ENCODE peak calls at places on chromosomes 4 and X, in ten cellular contexts. W, Y, L, P, U, E, O, J, G and A are unnamed samples.

GRCh38 chr4:3827616-3828492 is 61.7 kb downstream of the ADRA2C start:
- DNase-seq in W (peak), Y (peak), L (peak), P (no peak), U (no peak), E (no peak), O (peak), J (peak), G (peak), A (no peak)

GRCh38 chr4:183563874-183564273 is 59.0 kb downstream of the ING2 start:
- DNase-seq in W (no peak), Y (peak), L (peak), P (no peak), U (no peak), E (no peak), O (peak), J (peak), G (peak), A (peak)

GRCh38 chr4:60403986-60404385 is 796.1 kb upstream of the ADGRL3 start:
- DNase-seq in W (no peak), Y (no peak), L (no peak), P (no peak), U (no peak), E (no peak), O (no peak), J (no peak), G (no peak), A (no peak)

GRCh38 chr4:35986537-35986936 is 257.8 kb downstream of the ARAP2 start:
- DNase-seq in W (no peak), Y (no peak), L (no peak), P (no peak), U (no peak), E (no peak), O (no peak), J (no peak), G (no peak), A (no peak)

GRCh38 chr4:118865091-118865708 is 23.5 kb upstream of the SYNPO2 start:
- DNase-seq in W (peak), Y (peak), L (peak), P (peak), U (peak), E (no peak), O (peak), J (peak), G (peak), A (peak)

GRCh38 chrX:1394731-1395501 is 3.0 kb upstream of the SLC25A6 start:
- DNase-seq in W (no peak), Y (no peak), L (peak), P (no peak), U (no peak), E (no peak), O (no peak), J (no peak), G (no peak), A (no peak)

GRCh38 chr4:113743690-113744089 is 17.8 kb downstream of the CAMK2D start:
- DNase-seq in W (no peak), Y (no peak), L (no peak), P (no peak), U (no peak), E (no peak), O (no peak), J (no peak), G (no peak), A (no peak)

GRCh38 chr4:79046191-79046590 is 107.0 kb upstream of the PAQR3 start:
- DNase-seq in W (no peak), Y (no peak), L (no peak), P (no peak), U (no peak), E (no peak), O (no peak), J (no peak), G (no peak), A (no peak)

GRCh38 chr4:10821826-10822225 is 137.3 kb upstream of the CLNK start:
- DNase-seq in W (no peak), Y (no peak), L (no peak), P (no peak), U (no peak), E (no peak), O (no peak), J (no peak), G (no peak), A (no peak)

GRCh38 chr4:166594326-166594946 is 639.9 kb downstream of the SPOCK3 start:
- DNase-seq in W (peak), Y (no peak), L (peak), P (peak), U (peak), E (no peak), O (peak), J (peak), G (peak), A (peak)

GRCh38 chr4:107035711-107036601 is at the start of gene DKK2:
- DNase-seq in W (peak), Y (peak), L (peak), P (no peak), U (peak), E (peak), O (no peak), J (peak), G (peak), A (peak)

GRCh38 chrX:41445171-41445570 is 2.0 kb upstream of the NYX start:
- DNase-seq in W (no peak), Y (no peak), L (no peak), P (no peak), U (no peak), E (no peak), O (no peak), J (no peak), G (no peak), A (no peak)

GRCh38 chrX:106615041-106615440 is 3.3 kb downstream of the RADX start:
- DNase-seq in W (no peak), Y (no peak), L (no peak), P (no peak), U (no peak), E (no peak), O (no peak), J (no peak), G (no peak), A (peak)

GRCh38 chr4:336099-336892 is 1.3 kb upstream of the ZNF141 start:
- DNase-seq in W (no peak), Y (no peak), L (peak), P (no peak), U (peak), E (no peak), O (no peak), J (no peak), G (peak), A (peak)

GRCh38 chrX:95076449-95076848 is 1402.4 kb downstream of the FAM133A start:
- DNase-seq in W (no peak), Y (no peak), L (peak), P (peak), U (peak), E (no peak), O (peak), J (peak), G (peak), A (peak)

GRCh38 chrX:67544871-67545771 is 1.3 kb downstream of the AR start:
- DNase-seq in W (peak), Y (no peak), L (no peak), P (peak), U (peak), E (no peak), O (peak), J (peak), G (peak), A (no peak)

GRCh38 chr4:177455591-177455990 is 13.4 kb upstream of the AGA start:
- DNase-seq in W (no peak), Y (no peak), L (peak), P (no peak), U (no peak), E (no peak), O (no peak), J (no peak), G (peak), A (no peak)

GRCh38 chrX:28851871-28852270 is 264.6 kb downstream of the IL1RAPL1 start:
- DNase-seq in W (no peak), Y (no peak), L (no peak), P (no peak), U (no peak), E (no peak), O (no peak), J (no peak), G (no peak), A (no peak)

GRCh38 chr4:23966720-23967119 is 76.9 kb upstream of the PPARGC1A start:
- DNase-seq in W (no peak), Y (no peak), L (no peak), P (no peak), U (no peak), E (no peak), O (no peak), J (peak), G (peak), A (peak)

GRCh38 chr4:89290727-89291126 is 16.9 kb downstream of the GPRIN3 start:
- DNase-seq in W (no peak), Y (no peak), L (no peak), P (no peak), U (no peak), E (no peak), O (no peak), J (no peak), G (peak), A (no peak)

GRCh38 chrX:21758488-21758887 is 572 bp upstream of the SMPX start:
- DNase-seq in W (no peak), Y (no peak), L (no peak), P (no peak), U (no peak), E (no peak), O (no peak), J (no peak), G (no peak), A (no peak)
- TF ChIP-seq CTCF in W (no peak), Y (no peak), L (no peak), P (no peak), U (no peak), E (no peak), O (no peak), J (no peak), G (no peak), A (no peak)

GRCh38 chr4:17169699-17170098 is 271.3 kb upstream of the LDB2 start:
- DNase-seq in W (no peak), Y (no peak), L (no peak), P (no peak), U (no peak), E (no peak), O (no peak), J (no peak), G (no peak), A (no peak)

GRCh38 chr4:17168571-17168970 is 270.1 kb upstream of the LDB2 start:
- DNase-seq in W (peak), Y (no peak), L (peak), P (peak), U (no peak), E (no peak), O (no peak), J (peak), G (peak), A (no peak)

GRCh38 chr4:17174751-17175150 is 276.3 kb upstream of the LDB2 start:
- DNase-seq in W (no peak), Y (no peak), L (no peak), P (no peak), U (no peak), E (no peak), O (no peak), J (no peak), G (peak), A (no peak)

DNA sequence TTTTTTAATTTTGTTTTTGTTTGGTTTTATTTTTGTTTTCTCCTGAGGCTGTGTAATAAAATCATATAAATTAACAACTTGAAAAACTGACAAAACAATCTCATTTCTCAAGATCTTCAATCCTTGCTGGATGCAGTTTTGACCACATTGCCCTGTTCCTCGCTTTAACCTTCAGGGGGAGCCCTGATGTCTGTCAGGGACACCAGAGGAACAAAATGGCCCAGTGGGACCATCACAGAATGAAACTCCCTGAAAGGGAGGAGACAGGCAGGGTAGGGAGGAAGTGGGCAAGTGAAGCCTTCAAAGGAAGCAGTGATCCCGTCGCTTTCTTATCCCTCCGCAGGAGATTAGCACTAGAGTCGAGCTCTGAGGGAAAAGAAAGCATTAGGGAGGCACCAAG is 274.9 kb upstream of the LDB2 start:
- DNase-seq in W (no peak), Y (no peak), L (no peak), P (no peak), U (peak), E (no peak), O (peak), J (no peak), G (no peak), A (no peak)
- TF ChIP-seq CTCF in W (peak), Y (no peak), L (peak), P (peak), U (peak), E (peak), O (no peak), J (no peak), G (peak), A (no peak)

GRCh38 chrX:130114141-130114561 is 3.9 kb upstream of the ELF4 start:
- DNase-seq in W (no peak), Y (no peak), L (no peak), P (no peak), U (no peak), E (no peak), O (no peak), J (peak), G (peak), A (peak)
- TF ChIP-seq CTCF in W (no peak), Y (no peak), L (no peak), P (no peak), U (no peak), E (no peak), O (no peak), J (no peak), G (no peak), A (no peak)

DNA sequence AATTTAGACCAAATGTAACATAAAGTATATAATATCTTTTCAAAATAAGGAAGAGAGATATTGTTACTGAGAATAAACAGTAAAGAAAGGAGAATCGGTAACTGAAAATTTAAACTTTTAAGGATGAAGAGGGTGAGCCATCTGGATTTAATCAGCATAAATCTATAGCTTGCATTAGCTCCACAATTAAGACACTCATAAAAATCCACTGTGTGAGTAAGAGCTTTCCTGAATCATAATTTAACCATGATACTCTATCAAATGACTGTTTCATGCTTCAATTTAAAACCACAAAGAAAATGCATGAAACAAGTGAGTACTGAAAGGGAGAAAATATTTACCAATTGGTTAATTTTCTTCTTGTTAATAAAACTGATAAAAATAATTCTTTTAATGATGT is 951.5 kb upstream of the SLIT2 start:
- DNase-seq in W (peak), Y (no peak), L (peak), P (peak), U (no peak), E (no peak), O (no peak), J (no peak), G (peak), A (no peak)
- TF ChIP-seq CTCF in W (no peak), Y (no peak), L (no peak), P (no peak), U (no peak), E (no peak), O (no peak), J (no peak), G (no peak), A (no peak)

GRCh38 chrX:139862208-139862607 is 70.6 kb downstream of the ATP11C start:
- DNase-seq in W (no peak), Y (no peak), L (no peak), P (no peak), U (no peak), E (no peak), O (no peak), J (no peak), G (no peak), A (no peak)
- TF ChIP-seq CTCF in W (no peak), Y (no peak), L (no peak), P (peak), U (no peak), E (no peak), O (no peak), J (no peak), G (no peak), A (no peak)

GRCh38 chr4:157020882-157021281 is 49.3 kb upstream of the PDGFC start:
- DNase-seq in W (no peak), Y (no peak), L (no peak), P (no peak), U (no peak), E (no peak), O (no peak), J (no peak), G (no peak), A (no peak)

GRCh38 chr4:157023941-157024340 is 52.0 kb upstream of the GLRB start:
- DNase-seq in W (no peak), Y (no peak), L (no peak), P (no peak), U (no peak), E (no peak), O (no peak), J (no peak), G (peak), A (peak)

GRCh38 chr4:157013656-157014055 is 42.1 kb upstream of the PDGFC start:
- DNase-seq in W (peak), Y (no peak), L (no peak), P (peak), U (no peak), E (no peak), O (no peak), J (peak), G (peak), A (peak)

GRCh38 chr4:157014621-157015591 is 43.3 kb upstream of the PDGFC start:
- DNase-seq in W (peak), Y (no peak), L (peak), P (peak), U (no peak), E (no peak), O (no peak), J (peak), G (peak), A (peak)

DNA sequence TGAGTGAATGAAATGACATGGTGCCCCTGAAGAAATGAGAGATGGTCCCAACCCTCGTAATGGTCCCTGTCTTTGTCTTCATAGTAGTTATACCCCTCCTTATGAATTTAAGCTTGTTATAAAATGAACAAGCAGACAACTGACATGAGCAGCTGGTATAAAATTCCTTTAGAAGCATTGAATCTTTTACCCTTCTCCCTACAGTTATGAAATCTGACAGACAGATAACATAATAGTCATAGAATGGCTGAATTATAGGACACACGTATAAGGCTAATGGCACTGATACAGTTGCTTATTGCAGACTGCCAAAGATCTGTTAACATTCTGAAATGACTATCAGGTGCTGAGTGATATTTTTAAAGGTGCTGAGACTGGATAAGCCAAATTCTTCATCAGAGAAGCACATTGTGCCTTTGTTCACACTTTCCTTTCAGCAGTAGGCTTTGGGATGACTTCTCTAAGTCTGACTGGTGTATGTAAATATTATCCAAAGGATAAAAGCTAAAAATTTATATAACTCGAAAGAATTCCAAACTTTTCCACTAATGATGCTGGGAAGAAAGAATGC is 47.4 kb upstream of the PDGFC start:
- DNase-seq in W (no peak), Y (no peak), L (no peak), P (no peak), U (no peak), E (no peak), O (no peak), J (no peak), G (no peak), A (no peak)
- TF ChIP-seq CTCF in W (no peak), Y (no peak), L (no peak), P (no peak), U (no peak), E (no peak), O (no peak), J (no peak), G (no peak), A (no peak)

GRCh38 chrX:37509349-37509748 is 62.1 kb upstream of the LANCL3 start:
- DNase-seq in W (no peak), Y (no peak), L (no peak), P (no peak), U (no peak), E (no peak), O (no peak), J (peak), G (peak), A (peak)
- TF ChIP-seq CTCF in W (no peak), Y (no peak), L (peak), P (peak), U (peak), E (peak), O (peak), J (peak), G (peak), A (peak)

GRCh38 chr4:141132689-141133145 is 552 bp downstream of the RNF150 start:
- DNase-seq in W (peak), Y (no peak), L (peak), P (no peak), U (peak), E (peak), O (no peak), J (no peak), G (no peak), A (no peak)

GRCh38 chr4:141134051-141134450 is 782 bp upstream of the RNF150 start:
- DNase-seq in W (peak), Y (no peak), L (peak), P (peak), U (no peak), E (no peak), O (no peak), J (no peak), G (no peak), A (no peak)

GRCh38 chr4:141131738-141132688 is 1.3 kb downstream of the RNF150 start:
- DNase-seq in W (no peak), Y (no peak), L (no peak), P (no peak), U (peak), E (no peak), O (no peak), J (no peak), G (no peak), A (no peak)

GRCh38 chr4:141134586-141134985 is 1.3 kb upstream of the RNF150 start:
- DNase-seq in W (no peak), Y (no peak), L (no peak), P (no peak), U (no peak), E (no peak), O (no peak), J (no peak), G (no peak), A (no peak)

GRCh38 chr4:141133146-141134006 is at the start of gene RNF150:
- DNase-seq in W (peak), Y (peak), L (peak), P (peak), U (peak), E (peak), O (peak), J (peak), G (peak), A (peak)
- TF ChIP-seq CTCF in W (peak), Y (peak), L (peak), P (peak), U (peak), E (peak), O (peak), J (peak), G (peak), A (peak)